ENCODE peak calls at places on chromosomes 4 and X, in seven cellular contexts. O is Caco-2, L is heart left ventricle, Z is AG04449, S is sigmoid colon, H is astrocyte of the cerebellum, I is HFF-Myc. Q is an unnamed sample.
A peak's percentile ranks its signal among the peaks of the same experiment; 100 is the strongest.

GRCh38 chrX:65034641-65035450 is 58.6 kb upstream of the ZC4H2 start:
- DNase-seq in O (peak; percentile 86), L (peak; percentile 69), Z (no peak), S (peak; percentile 90), H (peak; percentile 19), I (no peak), Q (peak; percentile 71)

GRCh38 chr4:58166496-58166895 is 1056.3 kb upstream of the IGFBP7 start:
- DNase-seq in O (no peak), L (no peak), Z (no peak), S (no peak), H (no peak), I (no peak), Q (no peak)

GRCh38 chrX:14697453-14697852 is 168.1 kb downstream of the GLRA2 start:
- DNase-seq in O (peak; percentile 46), L (no peak), Z (no peak), S (no peak), H (no peak), I (peak; percentile 15), Q (peak; percentile 25)

GRCh38 chrX:68048774-68049173 is 384.5 kb downstream of the OPHN1 start:
- DNase-seq in O (no peak), L (no peak), Z (no peak), S (no peak), H (no peak), I (no peak), Q (no peak)

GRCh38 chr4:141121101-141121500 is 12.2 kb downstream of the RNF150 start:
- DNase-seq in O (no peak), L (no peak), Z (no peak), S (no peak), H (no peak), I (no peak), Q (no peak)

GRCh38 chr4:25163216-25163615 is 3.0 kb upstream of the SEPSECS start:
- DNase-seq in O (no peak), L (no peak), Z (no peak), S (no peak), H (no peak), I (no peak), Q (no peak)

GRCh38 chr4:82975792-82976191 is 34.8 kb downstream of the LIN54 start:
- DNase-seq in O (no peak), L (no peak), Z (no peak), S (no peak), H (no peak), I (peak; percentile 46), Q (peak; percentile 19)

GRCh38 chr4:138555107-138555506 is 313.0 kb upstream of the SLC7A11 start:
- DNase-seq in O (peak; percentile 12), L (no peak), Z (no peak), S (no peak), H (no peak), I (no peak), Q (no peak)

GRCh38 chrX:66015152-66015827 is 24.6 kb downstream of the VSIG4 start:
- DNase-seq in O (no peak), L (peak; percentile 30), Z (no peak), S (no peak), H (no peak), I (no peak), Q (no peak)

DNA sequence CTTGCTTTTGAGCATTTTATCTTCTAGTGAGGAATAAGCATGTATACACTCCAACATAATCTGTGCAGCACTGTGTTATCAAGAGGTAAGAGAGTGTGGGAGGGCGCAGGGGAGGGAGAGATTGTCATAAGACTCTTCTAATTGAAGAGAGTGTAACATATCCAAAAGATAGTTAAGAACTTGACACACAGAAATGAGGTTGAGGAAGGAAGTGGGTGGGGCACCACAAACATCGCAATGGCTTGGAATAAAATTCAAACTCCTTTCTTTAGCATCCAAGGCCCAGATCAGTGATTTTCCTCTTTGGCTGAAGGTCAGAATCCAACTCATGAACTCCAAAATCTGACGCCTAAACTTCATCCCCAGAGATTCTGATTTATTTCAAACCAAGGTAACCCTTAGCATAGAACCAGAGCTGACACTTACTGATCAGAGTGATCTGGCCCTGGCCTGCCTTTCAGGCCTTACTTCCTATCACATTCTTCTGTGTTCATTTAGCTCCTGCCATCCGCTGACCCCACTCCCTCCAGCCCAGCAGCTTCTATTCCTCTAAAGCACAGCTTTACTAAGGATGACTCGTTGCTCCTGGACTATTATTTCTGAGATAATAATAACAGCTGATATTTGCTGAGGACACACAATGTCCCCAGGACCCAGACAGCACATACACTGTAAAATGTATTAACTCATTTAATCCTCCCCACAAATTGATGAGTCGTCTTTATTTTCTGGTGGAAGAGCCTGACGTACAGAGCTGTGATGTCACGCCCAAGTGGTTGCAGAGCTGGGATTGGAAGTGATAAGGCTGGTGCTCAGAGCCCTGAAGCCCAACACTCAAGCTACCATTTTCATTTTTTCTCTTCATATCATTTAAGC is 10.6 kb upstream of the CTSO start:
- DNase-seq in O (no peak), L (no peak), Z (no peak), S (no peak), H (no peak), I (no peak), Q (peak; percentile 73)
- H3K4me3 ChIP-seq in O (no peak overlapping the region), L (no peak overlapping the region), Z (no peak overlapping the region), S (no peak overlapping the region), H (no peak overlapping the region), I (no peak overlapping the region), Q (no peak overlapping the region)

DNA sequence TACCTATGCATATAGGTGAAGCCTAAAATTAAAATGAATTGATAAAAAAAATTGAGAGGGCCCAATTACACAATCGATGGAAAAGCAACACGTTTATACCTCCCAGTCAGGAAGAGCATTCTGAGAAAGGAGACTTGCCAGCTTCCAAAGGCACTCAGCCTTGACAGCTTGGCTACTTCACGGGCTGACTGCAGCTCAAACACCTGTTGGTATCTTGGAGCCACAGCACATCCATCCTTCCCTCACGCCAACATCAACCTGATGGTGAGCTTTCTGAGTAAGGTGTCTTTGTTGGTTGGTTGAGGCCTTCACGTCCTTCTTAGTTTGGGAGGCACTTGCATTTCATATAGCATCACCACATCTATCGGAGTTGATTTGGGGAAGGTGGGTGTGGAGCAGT is 598.9 kb upstream of the DIPK2B start:
- DNase-seq in O (no peak), L (no peak), Z (no peak), S (no peak), H (no peak), I (no peak), Q (no peak)
- H3K4me3 ChIP-seq in O (no peak overlapping the region), L (no peak overlapping the region), Z (no peak overlapping the region), S (no peak overlapping the region), H (no peak overlapping the region), I (no peak overlapping the region), Q (no peak overlapping the region)

GRCh38 chrX:113001836-113002235 is 161.2 kb upstream of the AMOT start:
- DNase-seq in O (no peak), L (no peak), Z (no peak), S (no peak), H (no peak), I (no peak), Q (no peak)
- H3K4me3 ChIP-seq in O (no peak overlapping the region), L (no peak overlapping the region), Z (no peak overlapping the region), S (no peak overlapping the region), H (no peak overlapping the region), I (no peak overlapping the region), Q (no peak overlapping the region)

GRCh38 chr4:8871417-8872401 is at the start of gene HMX1:
- DNase-seq in O (peak; percentile 37), L (no peak), Z (no peak), S (no peak), H (no peak), I (no peak), Q (no peak)
- H3K4me3 ChIP-seq in O (no peak within 1 kb of the TSS), L (no peak within 1 kb of the TSS), Z (no peak within 1 kb of the TSS), S (peak within 1 kb of the TSS; percentile 33), H (no peak within 1 kb of the TSS), I (no peak within 1 kb of the TSS), Q (no peak within 1 kb of the TSS)